ENCODE peak calls at places on chromosome 18, in five cellular contexts. One of them, this sample, is unnamed.

GRCh38 chr18:28091197-28091596 is 85.7 kb downstream of the CDH2 start:
- DNase-seq in vagina: no peak
- DNase-seq in naive thymus-derived CD4-positive, alpha-beta T cell: no peak
- DNase-seq in mammary epithelial cell: no peak
- DNase-seq in neuronal stem cell: no peak
- DNase-seq in this sample: no peak

GRCh38 chr18:49690307-49690706 is 123.0 kb downstream of the ACAA2 start:
- DNase-seq in mammary epithelial cell: peak
- DNase-seq in neuronal stem cell: no peak
- DNase-seq in naive thymus-derived CD4-positive, alpha-beta T cell: no peak
- DNase-seq in vagina: no peak
- DNase-seq in this sample: no peak

GRCh38 chr18:35753306-35753910 is 171.9 kb downstream of the GALNT1 start:
- DNase-seq in vagina: no peak
- DNase-seq in mammary epithelial cell: peak
- DNase-seq in naive thymus-derived CD4-positive, alpha-beta T cell: no peak
- DNase-seq in neuronal stem cell: no peak
- DNase-seq in this sample: no peak

GRCh38 chr18:49819768-49820662 is 6.7 kb upstream of the ACAA2 start:
- DNase-seq in neuronal stem cell: no peak
- DNase-seq in naive thymus-derived CD4-positive, alpha-beta T cell: peak
- DNase-seq in mammary epithelial cell: peak
- DNase-seq in vagina: no peak
- DNase-seq in this sample: no peak

GRCh38 chr18:58297198-58297597 is 253.2 kb downstream of the NEDD4L start:
- DNase-seq in neuronal stem cell: no peak
- DNase-seq in vagina: no peak
- DNase-seq in mammary epithelial cell: peak
- DNase-seq in naive thymus-derived CD4-positive, alpha-beta T cell: no peak
- DNase-seq in this sample: no peak

GRCh38 chr18:12443631-12444030 is 35.9 kb downstream of the PRELID3A start:
- DNase-seq in naive thymus-derived CD4-positive, alpha-beta T cell: no peak
- DNase-seq in neuronal stem cell: no peak
- DNase-seq in mammary epithelial cell: no peak
- DNase-seq in vagina: no peak
- DNase-seq in this sample: no peak

GRCh38 chr18:74063023-74063422 is 84.6 kb downstream of the FBXO15 start:
- DNase-seq in neuronal stem cell: no peak
- DNase-seq in vagina: no peak
- DNase-seq in naive thymus-derived CD4-positive, alpha-beta T cell: peak
- DNase-seq in mammary epithelial cell: no peak
- DNase-seq in this sample: no peak

GRCh38 chr18:48066225-48066652 is 135.8 kb upstream of the SMAD2 start:
- DNase-seq in mammary epithelial cell: no peak
- DNase-seq in neuronal stem cell: no peak
- DNase-seq in naive thymus-derived CD4-positive, alpha-beta T cell: no peak
- DNase-seq in vagina: no peak
- DNase-seq in this sample: no peak

GRCh38 chr18:55974521-55974920 is 386.5 kb upstream of the TCF4 start:
- DNase-seq in naive thymus-derived CD4-positive, alpha-beta T cell: no peak
- DNase-seq in mammary epithelial cell: no peak
- DNase-seq in neuronal stem cell: no peak
- DNase-seq in vagina: no peak
- DNase-seq in this sample: no peak

GRCh38 chr18:449374-449773 is 51.1 kb downstream of the COLEC12 start:
- DNase-seq in mammary epithelial cell: no peak
- DNase-seq in naive thymus-derived CD4-positive, alpha-beta T cell: no peak
- DNase-seq in neuronal stem cell: no peak
- DNase-seq in vagina: no peak
- DNase-seq in this sample: no peak

GRCh38 chr18:76565238-76566173 is 70.5 kb upstream of the ZNF516 start:
- DNase-seq in neuronal stem cell: peak
- DNase-seq in vagina: no peak
- DNase-seq in mammary epithelial cell: peak
- DNase-seq in naive thymus-derived CD4-positive, alpha-beta T cell: no peak
- DNase-seq in this sample: peak

GRCh38 chr18:54338230-54338629 is 19.4 kb downstream of the STARD6 start:
- DNase-seq in naive thymus-derived CD4-positive, alpha-beta T cell: no peak
- DNase-seq in neuronal stem cell: no peak
- DNase-seq in vagina: no peak
- DNase-seq in mammary epithelial cell: no peak
- DNase-seq in this sample: no peak

DNA sequence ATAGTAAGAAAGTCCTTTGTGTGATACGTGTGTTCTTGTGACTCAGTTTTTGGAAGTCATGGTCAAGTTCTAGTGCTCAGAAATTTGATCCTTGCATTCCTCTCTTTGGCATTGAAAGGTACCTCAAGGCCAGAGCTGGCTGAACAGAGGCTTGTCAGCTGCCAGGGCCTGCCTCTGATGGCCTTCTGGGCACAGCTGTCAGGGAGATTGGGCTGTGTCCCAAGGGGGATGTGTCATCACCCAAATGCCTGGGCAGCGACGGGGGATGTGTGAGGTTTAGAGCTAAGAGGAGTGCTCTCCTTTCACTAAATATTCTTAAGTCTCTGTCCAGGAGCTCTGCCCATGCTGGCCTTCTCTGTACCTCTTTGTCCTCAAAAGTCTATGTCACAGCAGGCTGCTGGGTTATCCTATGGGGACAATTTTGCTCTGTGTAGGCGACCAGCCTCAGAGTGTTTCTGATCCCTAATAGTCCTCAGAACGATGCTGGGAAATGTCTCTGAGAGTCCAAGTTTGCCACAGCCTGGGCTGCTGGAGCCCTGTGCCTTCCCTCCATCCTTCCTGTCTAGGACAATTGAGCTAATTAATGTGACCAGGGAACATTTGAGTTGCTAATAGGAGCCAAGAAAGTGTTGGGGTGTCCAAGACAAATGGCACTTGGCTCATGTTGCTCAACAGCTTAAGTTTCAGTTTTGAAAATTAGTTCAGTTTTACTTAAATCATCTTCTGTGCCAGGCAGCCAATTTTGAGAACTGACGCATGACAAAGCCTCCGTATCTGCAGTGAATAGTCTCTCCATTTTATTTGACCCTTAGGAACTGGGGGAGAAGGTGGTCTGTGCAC is 115.5 kb upstream of the ZNF521 start:
- DNase-seq in neuronal stem cell: peak
- DNase-seq in vagina: no peak
- DNase-seq in naive thymus-derived CD4-positive, alpha-beta T cell: no peak
- DNase-seq in mammary epithelial cell: peak
- DNase-seq in this sample: no peak
- H3K27ac ChIP-seq in neuronal stem cell: peak
- H3K27ac ChIP-seq in vagina: no peak
- H3K27ac ChIP-seq in naive thymus-derived CD4-positive, alpha-beta T cell: no peak
- H3K27ac ChIP-seq in mammary epithelial cell: no peak
- H3K27ac ChIP-seq in this sample: no peak

DNA sequence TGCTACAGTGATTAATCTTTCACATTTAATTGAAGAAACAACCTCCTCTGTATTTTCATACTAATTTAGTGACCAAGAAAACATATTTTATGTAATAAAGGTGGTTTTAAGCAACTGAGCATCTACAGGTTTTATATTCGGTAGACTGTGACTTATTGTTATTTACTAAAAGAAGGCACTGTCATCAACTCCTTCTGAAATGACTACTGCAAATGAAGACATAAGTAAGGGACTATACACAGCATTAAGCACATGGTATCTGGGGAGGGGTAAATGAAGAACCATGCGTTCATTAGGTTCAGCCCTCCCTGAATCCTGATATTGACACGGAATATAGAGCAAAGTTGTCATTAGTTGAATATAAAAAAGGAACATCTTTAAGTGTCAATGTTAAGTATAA is 4.3 kb downstream of the CDH20 start:
- DNase-seq in vagina: no peak
- DNase-seq in mammary epithelial cell: no peak
- DNase-seq in naive thymus-derived CD4-positive, alpha-beta T cell: no peak
- DNase-seq in neuronal stem cell: no peak
- DNase-seq in this sample: no peak
- H3K4me3 ChIP-seq in vagina: no peak
- H3K4me3 ChIP-seq in mammary epithelial cell: no peak
- H3K4me3 ChIP-seq in naive thymus-derived CD4-positive, alpha-beta T cell: no peak
- H3K4me3 ChIP-seq in neuronal stem cell: no peak
- H3K4me3 ChIP-seq in this sample: no peak

DNA sequence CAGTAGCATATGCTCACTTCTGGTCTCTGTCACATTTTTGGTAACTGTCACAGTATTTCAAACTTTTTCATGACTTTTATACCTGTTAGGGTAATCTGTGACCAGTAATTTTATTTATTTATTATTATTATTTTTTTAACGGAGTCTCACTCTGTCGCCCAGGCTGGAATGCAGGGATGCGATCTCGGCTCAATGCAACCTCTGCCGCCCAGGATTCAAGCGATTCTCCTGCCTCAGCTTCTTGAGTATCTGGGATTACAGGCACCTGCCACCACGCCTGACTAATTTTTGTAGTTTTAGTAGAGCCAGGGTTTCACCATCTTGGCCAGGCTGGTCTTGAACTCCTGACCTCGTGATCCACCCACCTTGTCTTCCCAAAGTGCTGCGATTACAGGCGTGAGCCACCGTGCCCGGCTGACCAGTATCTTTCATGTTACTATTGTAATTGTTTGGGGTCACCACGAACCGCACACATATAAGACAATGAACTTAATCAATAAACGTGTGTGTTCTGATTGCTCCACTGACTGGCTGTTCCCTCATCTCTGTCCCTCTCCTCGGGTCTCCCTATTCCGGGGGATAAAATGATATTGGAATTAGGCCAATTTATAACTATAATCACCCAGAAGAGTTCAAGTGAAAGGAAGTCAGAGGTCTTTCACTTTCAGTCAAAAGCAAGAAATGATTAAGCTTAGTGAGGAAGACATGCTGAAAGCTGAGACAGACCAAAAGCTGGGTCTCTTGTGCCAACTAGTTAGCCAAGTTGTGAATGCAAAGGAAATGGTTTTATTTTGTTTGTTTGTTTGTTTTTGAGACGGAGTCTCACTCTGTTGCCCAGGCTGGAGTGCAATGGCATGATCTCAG is 22.9 kb downstream of the TGIF1 start:
- DNase-seq in neuronal stem cell: no peak
- DNase-seq in mammary epithelial cell: no peak
- DNase-seq in vagina: no peak
- DNase-seq in naive thymus-derived CD4-positive, alpha-beta T cell: no peak
- DNase-seq in this sample: no peak
- H3K27ac ChIP-seq in neuronal stem cell: no peak
- H3K27ac ChIP-seq in mammary epithelial cell: no peak
- H3K27ac ChIP-seq in vagina: no peak
- H3K27ac ChIP-seq in naive thymus-derived CD4-positive, alpha-beta T cell: no peak
- H3K27ac ChIP-seq in this sample: no peak

GRCh38 chr18:7568426-7568825 is 1.3 kb downstream of the PTPRM start:
- DNase-seq in naive thymus-derived CD4-positive, alpha-beta T cell: no peak
- DNase-seq in vagina: no peak
- DNase-seq in mammary epithelial cell: no peak
- DNase-seq in neuronal stem cell: no peak
- DNase-seq in this sample: no peak
- H3K4me3 ChIP-seq in naive thymus-derived CD4-positive, alpha-beta T cell: no peak
- H3K4me3 ChIP-seq in vagina: peak
- H3K4me3 ChIP-seq in mammary epithelial cell: peak
- H3K4me3 ChIP-seq in neuronal stem cell: peak
- H3K4me3 ChIP-seq in this sample: peak

DNA sequence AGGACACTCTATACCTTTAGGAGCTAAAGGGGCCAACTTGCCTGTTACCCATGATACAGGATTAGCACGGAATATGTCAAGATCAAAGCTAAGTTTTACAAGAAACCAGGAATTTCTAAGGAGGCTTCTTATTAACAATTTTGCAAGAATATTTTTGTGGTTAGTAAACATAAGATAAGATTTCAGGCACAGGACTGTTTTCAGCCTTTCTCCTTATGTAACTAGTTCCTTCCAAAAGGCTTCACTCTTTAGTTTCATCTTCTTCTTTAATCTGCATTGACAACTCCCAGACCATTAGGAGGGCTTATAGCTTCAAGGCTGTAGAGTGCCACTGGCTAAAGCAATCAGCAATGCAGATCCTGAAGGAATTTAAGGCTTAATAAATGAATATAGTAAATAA is 29.3 kb downstream of the SLC14A1 start:
- DNase-seq in vagina: no peak
- DNase-seq in mammary epithelial cell: no peak
- DNase-seq in neuronal stem cell: no peak
- DNase-seq in naive thymus-derived CD4-positive, alpha-beta T cell: no peak
- DNase-seq in this sample: no peak
- H3K27ac ChIP-seq in vagina: no peak
- H3K27ac ChIP-seq in mammary epithelial cell: no peak
- H3K27ac ChIP-seq in neuronal stem cell: no peak
- H3K27ac ChIP-seq in naive thymus-derived CD4-positive, alpha-beta T cell: no peak
- H3K27ac ChIP-seq in this sample: no peak

GRCh38 chr18:3593381-3593903 is 143.5 kb downstream of the TGIF1 start:
- DNase-seq in vagina: no peak
- DNase-seq in neuronal stem cell: peak
- DNase-seq in naive thymus-derived CD4-positive, alpha-beta T cell: peak
- DNase-seq in mammary epithelial cell: peak
- DNase-seq in this sample: no peak
- H3K4me3 ChIP-seq in vagina: peak
- H3K4me3 ChIP-seq in neuronal stem cell: peak
- H3K4me3 ChIP-seq in naive thymus-derived CD4-positive, alpha-beta T cell: peak
- H3K4me3 ChIP-seq in mammary epithelial cell: peak
- H3K4me3 ChIP-seq in this sample: no peak

DNA sequence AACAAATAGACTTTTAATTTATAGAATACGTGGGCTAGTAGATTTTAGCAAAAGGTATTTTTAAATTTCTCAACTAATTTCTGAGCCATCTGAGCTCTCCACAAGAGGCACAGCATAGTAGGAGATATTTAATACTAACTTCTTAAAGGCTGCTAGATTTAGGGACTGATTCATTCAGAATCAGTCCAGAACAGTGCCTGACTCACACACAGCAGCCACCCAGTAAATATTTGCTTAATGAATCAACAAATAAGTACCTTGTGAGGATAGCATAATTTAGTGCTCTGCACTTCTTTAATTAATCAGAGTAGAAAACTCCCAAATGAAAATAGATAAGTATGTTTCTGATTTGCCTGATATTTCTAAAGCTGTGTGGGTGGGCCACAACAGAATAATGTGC is 35.6 kb upstream of the SYT4 start:
- DNase-seq in neuronal stem cell: no peak
- DNase-seq in mammary epithelial cell: peak
- DNase-seq in naive thymus-derived CD4-positive, alpha-beta T cell: no peak
- DNase-seq in vagina: no peak
- DNase-seq in this sample: no peak
- H3K27ac ChIP-seq in neuronal stem cell: no peak
- H3K27ac ChIP-seq in mammary epithelial cell: no peak
- H3K27ac ChIP-seq in naive thymus-derived CD4-positive, alpha-beta T cell: no peak
- H3K27ac ChIP-seq in vagina: no peak
- H3K27ac ChIP-seq in this sample: no peak